ENCODE peak calls at places on chromosomes 3 and 15, in six cellular contexts. J is lung; I is aorta; O is tibial artery; F is effector memory CD4-positive, alpha-beta T cell; W is cardiac muscle cell. T is an unnamed sample. For H3K36me3, the result is how much of the 10 kb centered on the place peaks cover.

GRCh38 chr15:34109775-34110663 is 8.1 kb downstream of the PGBD4 start:
- DNase-seq in J (no peak), I (no peak), O (no peak), F (no peak), W (peak), T (peak)

GRCh38 chr3:63892773-63893352 is 19.3 kb downstream of the SCAANT1 start:
- DNase-seq in J (no peak), I (no peak), O (no peak), F (no peak), W (no peak), T (no peak)

GRCh38 chr15:88187195-88187594 is 69.3 kb downstream of the NTRK3 start:
- DNase-seq in J (no peak), I (no peak), O (no peak), F (no peak), W (peak), T (no peak)

GRCh38 chr3:117144832-117145231 is 435.3 kb downstream of the TUSC7 start:
- DNase-seq in J (no peak), I (no peak), O (no peak), F (no peak), W (peak), T (no peak)

GRCh38 chr15:41585140-41586047 is 26.4 kb downstream of the TYRO3 start:
- DNase-seq in J (peak), I (peak), O (no peak), F (no peak), W (peak), T (peak)

GRCh38 chr3:184345678-184346144 is 8.3 kb downstream of the FAM131A start:
- DNase-seq in J (peak), I (no peak), O (peak), F (no peak), W (peak), T (peak)

GRCh38 chr15:34330279-34330678 is 7.3 kb downstream of the SLC12A6 start:
- DNase-seq in J (no peak), I (no peak), O (no peak), F (no peak), W (no peak), T (no peak)

GRCh38 chr3:8576841-8577553 is 67.6 kb downstream of the SSUH2 start:
- DNase-seq in J (no peak), I (no peak), O (no peak), F (no peak), W (peak), T (peak)

GRCh38 chr3:170531557-170532335 is 54.1 kb downstream of the SLC7A14 start:
- DNase-seq in J (no peak), I (no peak), O (no peak), F (no peak), W (no peak), T (peak)

GRCh38 chr15:36479200-36479896 is 100.1 kb upstream of the CDIN1 start:
- DNase-seq in J (no peak), I (no peak), O (no peak), F (no peak), W (no peak), T (no peak)

GRCh38 chr3:10693457-10693856 is 122.6 kb upstream of the SLC6A11 start:
- DNase-seq in J (no peak), I (no peak), O (no peak), F (no peak), W (peak), T (peak)

GRCh38 chr15:43465105-43465504 is 27.9 kb downstream of the TP53BP1 start:
- DNase-seq in J (no peak), I (no peak), O (no peak), F (no peak), W (peak), T (peak)
- H3K36me3 ChIP-seq in J (under half), I (under half), O (under half), F (under half), W (half or more), T (under half)

GRCh38 chr3:15040844-15041243 is 24.3 kb downstream of the MRPS25 start:
- DNase-seq in J (no peak), I (no peak), O (no peak), F (no peak), W (no peak), T (no peak)
- H3K36me3 ChIP-seq in J (under half), I (under half), O (half or more), F (half or more), W (half or more), T (half or more)

GRCh38 chr15:90493647-90494046 is 36.1 kb upstream of the CRTC3 start:
- DNase-seq in J (no peak), I (no peak), O (no peak), F (no peak), W (no peak), T (no peak)
- H3K36me3 ChIP-seq in J (half or more), I (under half), O (half or more), F (half or more), W (under half), T (half or more)

DNA sequence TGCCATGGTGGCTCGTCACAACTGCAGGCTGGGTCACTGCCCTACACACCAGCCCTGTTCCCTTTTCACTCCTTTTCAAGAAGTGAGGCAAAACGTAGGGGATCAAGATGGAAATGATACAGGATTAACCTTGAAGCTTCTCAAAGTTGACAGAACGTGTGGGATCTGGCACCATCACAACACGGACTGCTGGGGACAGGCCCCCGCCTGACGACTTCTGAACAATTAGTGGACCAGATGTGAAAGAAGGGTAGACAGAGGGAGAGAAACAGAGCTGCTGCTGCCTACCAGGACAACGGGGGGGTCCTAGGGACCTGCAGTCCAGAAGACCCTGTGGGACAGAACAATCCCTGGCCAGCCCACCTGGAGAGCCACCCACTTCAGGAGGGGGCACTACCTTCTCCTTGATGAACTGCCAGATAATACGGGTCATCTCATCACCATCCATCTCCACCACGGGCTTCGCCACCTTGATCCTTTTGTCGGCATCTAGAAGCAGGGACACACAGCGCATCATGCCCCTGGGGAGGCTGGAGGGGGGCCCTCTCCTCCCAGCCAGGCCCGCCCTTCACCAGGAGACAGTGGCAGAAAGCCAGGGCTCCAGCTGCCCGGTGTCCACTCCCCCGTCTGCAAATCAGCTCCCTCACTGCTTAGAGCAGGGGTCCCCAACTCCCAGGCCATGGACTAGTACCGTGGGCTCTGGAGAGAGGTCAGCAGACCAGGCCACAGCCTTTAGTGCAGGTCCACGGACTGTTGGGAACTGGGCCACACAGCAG is 10.9 kb downstream of the IDH2 start:
- DNase-seq in J (no peak), I (no peak), O (no peak), F (no peak), W (no peak), T (no peak)
- H3K36me3 ChIP-seq in J (under half), I (under half), O (under half), F (under half), W (under half), T (under half)

DNA sequence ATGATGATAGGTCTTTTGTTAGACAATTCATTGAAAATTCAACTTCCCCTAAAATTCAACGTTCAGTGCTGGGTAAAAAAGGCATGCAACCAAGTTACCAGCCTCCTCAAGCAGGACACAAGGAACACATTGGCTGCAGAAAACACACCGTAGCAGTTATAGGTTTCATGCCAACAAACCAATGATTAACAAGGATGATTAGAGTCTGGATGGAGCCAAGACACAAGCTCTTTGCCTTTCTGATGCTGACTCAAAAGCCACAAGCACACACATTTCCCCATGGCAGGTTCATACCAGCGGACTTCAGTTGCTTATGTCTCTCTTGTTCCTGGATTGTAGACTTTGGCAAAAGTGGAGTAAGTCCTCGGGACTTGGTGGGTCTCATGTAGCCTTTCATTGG is 105.8 kb downstream of the DHX30 start:
- DNase-seq in J (no peak), I (no peak), O (no peak), F (no peak), W (no peak), T (no peak)
- H3K36me3 ChIP-seq in J (under half), I (under half), O (under half), F (under half), W (under half), T (half or more)

GRCh38 chr3:16402451-16402850 is 111.0 kb downstream of the RFTN1 start:
- DNase-seq in J (no peak), I (no peak), O (no peak), F (no peak), W (peak), T (peak)

GRCh38 chr3:16400143-16400935 is 113.2 kb downstream of the RFTN1 start:
- DNase-seq in J (no peak), I (no peak), O (no peak), F (no peak), W (no peak), T (no peak)

GRCh38 chr3:16399473-16399872 is 114.0 kb downstream of the RFTN1 start:
- DNase-seq in J (peak), I (no peak), O (no peak), F (no peak), W (peak), T (peak)

GRCh38 chr3:16398542-16399126 is 114.9 kb downstream of the RFTN1 start:
- DNase-seq in J (no peak), I (no peak), O (no peak), F (no peak), W (no peak), T (no peak)

GRCh38 chr3:16401273-16401672 is 112.2 kb downstream of the RFTN1 start:
- DNase-seq in J (no peak), I (no peak), O (no peak), F (no peak), W (no peak), T (no peak)
- H3K36me3 ChIP-seq in J (under half), I (under half), O (under half), F (under half), W (under half), T (under half)